ENCODE peak calls at places on chromosomes 11 and 22, in eight cellular contexts. One of them, this sample, is unnamed.

GRCh38 chr11:747176-748006 is at the start of gene TALDO1:
- DNase-seq in HS-27A: peak; percentile 56
- DNase-seq in activated CD4-positive, CD25-positive, alpha-beta regulatory T cell treated with anti-CD3 and anti-CD28 coated beads, Interleukin-2, amount 50 U/mL, for 72 hours: peak; percentile 92
- DNase-seq in activated T-helper 1 cell treated with anti-CD3 and anti-CD28 coated beads, Interleukin-12 subunit alpha, Interleukin-12 subunit beta, Interleukin-2, Interleukin-4 antibody, amounts not matched to agents 30 ng/mL and 10 ng/mL and 1 ng/mL, durations not matched to agents 14 hours and 24 hours and 36 hours: peak; percentile 88
- DNase-seq in GDM1: peak; percentile 84
- DNase-seq in upper lobe of right lung: peak; percentile 97
- DNase-seq in foreskin keratinocyte: peak; percentile 51
- DNase-seq in GM12891: peak; percentile 97
- DNase-seq in this sample: peak; percentile 86

GRCh38 chr11:1966531-1966930 is 19.4 kb downstream of the MRPL23 start:
- DNase-seq in HS-27A: no peak
- DNase-seq in activated CD4-positive, CD25-positive, alpha-beta regulatory T cell treated with anti-CD3 and anti-CD28 coated beads, Interleukin-2, amount 50 U/mL, for 72 hours: peak; percentile 11
- DNase-seq in activated T-helper 1 cell treated with anti-CD3 and anti-CD28 coated beads, Interleukin-12 subunit alpha, Interleukin-12 subunit beta, Interleukin-2, Interleukin-4 antibody, amounts not matched to agents 30 ng/mL and 10 ng/mL and 1 ng/mL, durations not matched to agents 14 hours and 24 hours and 36 hours: no peak
- DNase-seq in GDM1: no peak
- DNase-seq in upper lobe of right lung: peak; percentile 21
- DNase-seq in foreskin keratinocyte: no peak
- DNase-seq in GM12891: no peak
- DNase-seq in this sample: no peak

GRCh38 chr22:45671051-45671782 is 417 bp upstream of the ATXN10 start:
- DNase-seq in HS-27A: no peak
- DNase-seq in activated CD4-positive, CD25-positive, alpha-beta regulatory T cell treated with anti-CD3 and anti-CD28 coated beads, Interleukin-2, amount 50 U/mL, for 72 hours: peak; percentile 30
- DNase-seq in activated T-helper 1 cell treated with anti-CD3 and anti-CD28 coated beads, Interleukin-12 subunit alpha, Interleukin-12 subunit beta, Interleukin-2, Interleukin-4 antibody, amounts not matched to agents 30 ng/mL and 10 ng/mL and 1 ng/mL, durations not matched to agents 14 hours and 24 hours and 36 hours: no peak
- DNase-seq in GDM1: no peak
- DNase-seq in upper lobe of right lung: no peak
- DNase-seq in foreskin keratinocyte: no peak
- DNase-seq in GM12891: no peak
- DNase-seq in this sample: no peak

GRCh38 chr11:94885581-94885980 is 87.8 kb downstream of the CWC15 start:
- DNase-seq in HS-27A: no peak
- DNase-seq in activated CD4-positive, CD25-positive, alpha-beta regulatory T cell treated with anti-CD3 and anti-CD28 coated beads, Interleukin-2, amount 50 U/mL, for 72 hours: no peak
- DNase-seq in activated T-helper 1 cell treated with anti-CD3 and anti-CD28 coated beads, Interleukin-12 subunit alpha, Interleukin-12 subunit beta, Interleukin-2, Interleukin-4 antibody, amounts not matched to agents 30 ng/mL and 10 ng/mL and 1 ng/mL, durations not matched to agents 14 hours and 24 hours and 36 hours: no peak
- DNase-seq in GDM1: no peak
- DNase-seq in upper lobe of right lung: no peak
- DNase-seq in foreskin keratinocyte: no peak
- DNase-seq in GM12891: no peak
- DNase-seq in this sample: no peak

GRCh38 chr11:44104472-44105294 is 9.2 kb downstream of the EXT2 start:
- DNase-seq in HS-27A: no peak
- DNase-seq in activated CD4-positive, CD25-positive, alpha-beta regulatory T cell treated with anti-CD3 and anti-CD28 coated beads, Interleukin-2, amount 50 U/mL, for 72 hours: no peak
- DNase-seq in activated T-helper 1 cell treated with anti-CD3 and anti-CD28 coated beads, Interleukin-12 subunit alpha, Interleukin-12 subunit beta, Interleukin-2, Interleukin-4 antibody, amounts not matched to agents 30 ng/mL and 10 ng/mL and 1 ng/mL, durations not matched to agents 14 hours and 24 hours and 36 hours: no peak
- DNase-seq in GDM1: no peak
- DNase-seq in upper lobe of right lung: no peak
- DNase-seq in foreskin keratinocyte: no peak
- DNase-seq in GM12891: no peak
- DNase-seq in this sample: no peak

GRCh38 chr11:30984827-30985226 is 384.7 kb downstream of the DCDC1 start:
- DNase-seq in HS-27A: no peak
- DNase-seq in activated CD4-positive, CD25-positive, alpha-beta regulatory T cell treated with anti-CD3 and anti-CD28 coated beads, Interleukin-2, amount 50 U/mL, for 72 hours: no peak
- DNase-seq in activated T-helper 1 cell treated with anti-CD3 and anti-CD28 coated beads, Interleukin-12 subunit alpha, Interleukin-12 subunit beta, Interleukin-2, Interleukin-4 antibody, amounts not matched to agents 30 ng/mL and 10 ng/mL and 1 ng/mL, durations not matched to agents 14 hours and 24 hours and 36 hours: no peak
- DNase-seq in GDM1: no peak
- DNase-seq in upper lobe of right lung: no peak
- DNase-seq in foreskin keratinocyte: no peak
- DNase-seq in GM12891: no peak
- DNase-seq in this sample: no peak

GRCh38 chr22:36467946-36468345 is 13.5 kb downstream of the TXN2 start:
- DNase-seq in HS-27A: peak; percentile 86
- DNase-seq in activated CD4-positive, CD25-positive, alpha-beta regulatory T cell treated with anti-CD3 and anti-CD28 coated beads, Interleukin-2, amount 50 U/mL, for 72 hours: no peak
- DNase-seq in activated T-helper 1 cell treated with anti-CD3 and anti-CD28 coated beads, Interleukin-12 subunit alpha, Interleukin-12 subunit beta, Interleukin-2, Interleukin-4 antibody, amounts not matched to agents 30 ng/mL and 10 ng/mL and 1 ng/mL, durations not matched to agents 14 hours and 24 hours and 36 hours: no peak
- DNase-seq in GDM1: peak; percentile 93
- DNase-seq in upper lobe of right lung: no peak
- DNase-seq in foreskin keratinocyte: peak; percentile 80
- DNase-seq in GM12891: no peak
- DNase-seq in this sample: peak; percentile 91

GRCh38 chr11:67563354-67564114 is 20.1 kb upstream of the GSTP1 start:
- DNase-seq in HS-27A: peak; percentile 72
- DNase-seq in activated CD4-positive, CD25-positive, alpha-beta regulatory T cell treated with anti-CD3 and anti-CD28 coated beads, Interleukin-2, amount 50 U/mL, for 72 hours: no peak
- DNase-seq in activated T-helper 1 cell treated with anti-CD3 and anti-CD28 coated beads, Interleukin-12 subunit alpha, Interleukin-12 subunit beta, Interleukin-2, Interleukin-4 antibody, amounts not matched to agents 30 ng/mL and 10 ng/mL and 1 ng/mL, durations not matched to agents 14 hours and 24 hours and 36 hours: no peak
- DNase-seq in GDM1: no peak
- DNase-seq in upper lobe of right lung: no peak
- DNase-seq in foreskin keratinocyte: peak; percentile 83
- DNase-seq in GM12891: no peak
- DNase-seq in this sample: peak; percentile 68

GRCh38 chr11:128716231-128716630 is 22.4 kb downstream of the FLI1 start:
- DNase-seq in HS-27A: no peak
- DNase-seq in activated CD4-positive, CD25-positive, alpha-beta regulatory T cell treated with anti-CD3 and anti-CD28 coated beads, Interleukin-2, amount 50 U/mL, for 72 hours: no peak
- DNase-seq in activated T-helper 1 cell treated with anti-CD3 and anti-CD28 coated beads, Interleukin-12 subunit alpha, Interleukin-12 subunit beta, Interleukin-2, Interleukin-4 antibody, amounts not matched to agents 30 ng/mL and 10 ng/mL and 1 ng/mL, durations not matched to agents 14 hours and 24 hours and 36 hours: no peak
- DNase-seq in GDM1: peak; percentile 24
- DNase-seq in upper lobe of right lung: no peak
- DNase-seq in foreskin keratinocyte: no peak
- DNase-seq in GM12891: no peak
- DNase-seq in this sample: no peak

GRCh38 chr11:85805387-85805786 is 5.6 kb downstream of the SYTL2 start:
- DNase-seq in HS-27A: no peak
- DNase-seq in activated CD4-positive, CD25-positive, alpha-beta regulatory T cell treated with anti-CD3 and anti-CD28 coated beads, Interleukin-2, amount 50 U/mL, for 72 hours: no peak
- DNase-seq in activated T-helper 1 cell treated with anti-CD3 and anti-CD28 coated beads, Interleukin-12 subunit alpha, Interleukin-12 subunit beta, Interleukin-2, Interleukin-4 antibody, amounts not matched to agents 30 ng/mL and 10 ng/mL and 1 ng/mL, durations not matched to agents 14 hours and 24 hours and 36 hours: no peak
- DNase-seq in GDM1: no peak
- DNase-seq in upper lobe of right lung: no peak
- DNase-seq in foreskin keratinocyte: no peak
- DNase-seq in GM12891: no peak
- DNase-seq in this sample: peak; percentile 62

GRCh38 chr11:44010789-44011251 is 37.0 kb upstream of the ACCSL start:
- DNase-seq in HS-27A: no peak
- DNase-seq in activated CD4-positive, CD25-positive, alpha-beta regulatory T cell treated with anti-CD3 and anti-CD28 coated beads, Interleukin-2, amount 50 U/mL, for 72 hours: no peak
- DNase-seq in activated T-helper 1 cell treated with anti-CD3 and anti-CD28 coated beads, Interleukin-12 subunit alpha, Interleukin-12 subunit beta, Interleukin-2, Interleukin-4 antibody, amounts not matched to agents 30 ng/mL and 10 ng/mL and 1 ng/mL, durations not matched to agents 14 hours and 24 hours and 36 hours: no peak
- DNase-seq in GDM1: no peak
- DNase-seq in upper lobe of right lung: no peak
- DNase-seq in foreskin keratinocyte: no peak
- DNase-seq in GM12891: no peak
- DNase-seq in this sample: no peak

GRCh38 chr11:65362966-65363365 is 8.4 kb downstream of the TIGD3 start:
- DNase-seq in HS-27A: no peak
- DNase-seq in activated CD4-positive, CD25-positive, alpha-beta regulatory T cell treated with anti-CD3 and anti-CD28 coated beads, Interleukin-2, amount 50 U/mL, for 72 hours: no peak
- DNase-seq in activated T-helper 1 cell treated with anti-CD3 and anti-CD28 coated beads, Interleukin-12 subunit alpha, Interleukin-12 subunit beta, Interleukin-2, Interleukin-4 antibody, amounts not matched to agents 30 ng/mL and 10 ng/mL and 1 ng/mL, durations not matched to agents 14 hours and 24 hours and 36 hours: no peak
- DNase-seq in GDM1: no peak
- DNase-seq in upper lobe of right lung: no peak
- DNase-seq in foreskin keratinocyte: no peak
- DNase-seq in GM12891: no peak
- DNase-seq in this sample: no peak

GRCh38 chr22:24284747-24285203 is 14.1 kb downstream of the SPECC1L start:
- DNase-seq in HS-27A: no peak
- DNase-seq in activated CD4-positive, CD25-positive, alpha-beta regulatory T cell treated with anti-CD3 and anti-CD28 coated beads, Interleukin-2, amount 50 U/mL, for 72 hours: no peak
- DNase-seq in activated T-helper 1 cell treated with anti-CD3 and anti-CD28 coated beads, Interleukin-12 subunit alpha, Interleukin-12 subunit beta, Interleukin-2, Interleukin-4 antibody, amounts not matched to agents 30 ng/mL and 10 ng/mL and 1 ng/mL, durations not matched to agents 14 hours and 24 hours and 36 hours: no peak
- DNase-seq in GDM1: no peak
- DNase-seq in upper lobe of right lung: no peak
- DNase-seq in foreskin keratinocyte: no peak
- DNase-seq in GM12891: no peak
- DNase-seq in this sample: no peak

GRCh38 chr22:29308148-29308790 is 1.8 kb downstream of the GAS2L1 start:
- DNase-seq in HS-27A: no peak
- DNase-seq in activated CD4-positive, CD25-positive, alpha-beta regulatory T cell treated with anti-CD3 and anti-CD28 coated beads, Interleukin-2, amount 50 U/mL, for 72 hours: no peak
- DNase-seq in activated T-helper 1 cell treated with anti-CD3 and anti-CD28 coated beads, Interleukin-12 subunit alpha, Interleukin-12 subunit beta, Interleukin-2, Interleukin-4 antibody, amounts not matched to agents 30 ng/mL and 10 ng/mL and 1 ng/mL, durations not matched to agents 14 hours and 24 hours and 36 hours: no peak
- DNase-seq in GDM1: no peak
- DNase-seq in upper lobe of right lung: no peak
- DNase-seq in foreskin keratinocyte: no peak
- DNase-seq in GM12891: no peak
- DNase-seq in this sample: peak; percentile 43

This sample was measured in mammary epithelial cell.